ENCODE peak calls at places on chromosomes 4 and X, in six cellular contexts. One of them, this sample, is unnamed.

GRCh38 chrX:38166478-38167083 is 54.1 kb downstream of the SRPX start:
- DNase-seq in GM12878: no peak
- DNase-seq in K562: peak
- DNase-seq in endothelial cell of umbilical vein: peak
- DNase-seq in HepG2: peak
- DNase-seq in A549: peak
- DNase-seq in this sample: peak

GRCh38 chr4:102815981-102816380 is 11.4 kb downstream of the UBE2D3 start:
- DNase-seq in endothelial cell of umbilical vein: peak
- DNase-seq in GM12878: no peak
- DNase-seq in K562: no peak
- DNase-seq in HepG2: peak
- DNase-seq in A549: peak
- DNase-seq in this sample: no peak

GRCh38 chr4:112717856-112718255 is 80.9 kb downstream of the LARP7 start:
- DNase-seq in A549: no peak
- DNase-seq in HepG2: no peak
- DNase-seq in K562: no peak
- DNase-seq in endothelial cell of umbilical vein: no peak
- DNase-seq in GM12878: no peak
- DNase-seq in this sample: no peak

GRCh38 chrX:1914606-1915365 is 299.9 kb downstream of the ASMT start:
- DNase-seq in GM12878: no peak
- DNase-seq in K562: no peak
- DNase-seq in endothelial cell of umbilical vein: no peak
- DNase-seq in HepG2: no peak
- DNase-seq in A549: no peak
- DNase-seq in this sample: no peak

GRCh38 chr4:153486281-153487151 is 20.4 kb downstream of the TMEM131L start:
- DNase-seq in HepG2: peak
- DNase-seq in endothelial cell of umbilical vein: peak
- DNase-seq in K562: no peak
- DNase-seq in GM12878: no peak
- DNase-seq in A549: peak
- DNase-seq in this sample: no peak

GRCh38 chr4:48762408-48762807 is 17.7 kb downstream of the FRYL start:
- DNase-seq in endothelial cell of umbilical vein: no peak
- DNase-seq in K562: no peak
- DNase-seq in HepG2: no peak
- DNase-seq in GM12878: no peak
- DNase-seq in A549: no peak
- DNase-seq in this sample: no peak

GRCh38 chr4:13528823-13529129 is 15.5 kb downstream of the NKX3-2 start:
- DNase-seq in K562: no peak
- DNase-seq in HepG2: no peak
- DNase-seq in A549: no peak
- DNase-seq in GM12878: no peak
- DNase-seq in endothelial cell of umbilical vein: no peak
- DNase-seq in this sample: no peak

GRCh38 chr4:43456383-43456782 is 563.9 kb downstream of the GRXCR1 start:
- DNase-seq in HepG2: no peak
- DNase-seq in K562: no peak
- DNase-seq in endothelial cell of umbilical vein: peak
- DNase-seq in A549: no peak
- DNase-seq in GM12878: no peak
- DNase-seq in this sample: no peak

GRCh38 chrX:87525771-87526229 is 8.2 kb downstream of the KLHL4 start:
- DNase-seq in HepG2: no peak
- DNase-seq in A549: peak
- DNase-seq in endothelial cell of umbilical vein: peak
- DNase-seq in GM12878: no peak
- DNase-seq in K562: peak
- DNase-seq in this sample: peak

GRCh38 chrX:69369999-69370398 is 134.1 kb upstream of the NALF2 start:
- DNase-seq in HepG2: no peak
- DNase-seq in K562: no peak
- DNase-seq in endothelial cell of umbilical vein: no peak
- DNase-seq in GM12878: no peak
- DNase-seq in A549: no peak
- DNase-seq in this sample: no peak

GRCh38 chrX:67583171-67583570 is 39.4 kb downstream of the AR start:
- DNase-seq in endothelial cell of umbilical vein: no peak
- DNase-seq in K562: no peak
- DNase-seq in A549: no peak
- DNase-seq in GM12878: no peak
- DNase-seq in HepG2: no peak
- DNase-seq in this sample: no peak

GRCh38 chrX:130524476-130525194 is 122.8 kb downstream of the RBMX2 start:
- DNase-seq in K562: no peak
- DNase-seq in A549: no peak
- DNase-seq in endothelial cell of umbilical vein: no peak
- DNase-seq in GM12878: no peak
- DNase-seq in HepG2: no peak
- DNase-seq in this sample: no peak

GRCh38 chr4:118957683-118958082 is 69.0 kb downstream of the SYNPO2 start:
- DNase-seq in endothelial cell of umbilical vein: no peak
- DNase-seq in HepG2: no peak
- DNase-seq in GM12878: no peak
- DNase-seq in K562: no peak
- DNase-seq in A549: no peak
- DNase-seq in this sample: no peak

GRCh38 chrX:154734101-154734781 is 16.6 kb downstream of the GAB3 start:
- DNase-seq in endothelial cell of umbilical vein: peak
- DNase-seq in K562: no peak
- DNase-seq in HepG2: no peak
- DNase-seq in GM12878: no peak
- DNase-seq in A549: no peak
- DNase-seq in this sample: peak

GRCh38 chr4:13816472-13816871 is 188.9 kb upstream of the BOD1L1 start:
- DNase-seq in endothelial cell of umbilical vein: no peak
- DNase-seq in A549: no peak
- DNase-seq in HepG2: no peak
- DNase-seq in GM12878: no peak
- DNase-seq in K562: no peak
- DNase-seq in this sample: no peak

GRCh38 chrX:50988649-50989048 is 78.1 kb downstream of the BMP15 start:
- DNase-seq in A549: peak
- DNase-seq in endothelial cell of umbilical vein: peak
- DNase-seq in HepG2: no peak
- DNase-seq in K562: peak
- DNase-seq in GM12878: no peak
- DNase-seq in this sample: peak

GRCh38 chr4:126448093-126448820 is 1133.5 kb downstream of the FAT4 start:
- DNase-seq in endothelial cell of umbilical vein: no peak
- DNase-seq in A549: no peak
- DNase-seq in K562: no peak
- DNase-seq in GM12878: no peak
- DNase-seq in HepG2: no peak
- DNase-seq in this sample: no peak

GRCh38 chr4:2367626-2368025 is 50.8 kb downstream of the ZFYVE28 start:
- DNase-seq in endothelial cell of umbilical vein: no peak
- DNase-seq in A549: no peak
- DNase-seq in GM12878: no peak
- DNase-seq in HepG2: no peak
- DNase-seq in K562: no peak
- DNase-seq in this sample: no peak

GRCh38 chr4:142719854-142720541 is 126.1 kb downstream of the INPP4B start:
- DNase-seq in K562: no peak
- DNase-seq in GM12878: no peak
- DNase-seq in endothelial cell of umbilical vein: peak
- DNase-seq in HepG2: no peak
- DNase-seq in A549: peak
- DNase-seq in this sample: peak

GRCh38 chr4:186068581-186069402 is at the start of gene TLR3:
- DNase-seq in GM12878: no peak
- DNase-seq in endothelial cell of umbilical vein: peak
- DNase-seq in A549: no peak
- DNase-seq in HepG2: no peak
- DNase-seq in K562: no peak
- DNase-seq in this sample: peak

GRCh38 chr4:61200991-61201526 is 933 bp downstream of the ADGRL3 start:
- DNase-seq in endothelial cell of umbilical vein: no peak
- DNase-seq in HepG2: no peak
- DNase-seq in A549: no peak
- DNase-seq in GM12878: no peak
- DNase-seq in K562: no peak
- DNase-seq in this sample: no peak

GRCh38 chrX:48046846-48047245 is 24.6 kb downstream of the ZNF630 start:
- DNase-seq in HepG2: no peak
- DNase-seq in A549: no peak
- DNase-seq in K562: no peak
- DNase-seq in endothelial cell of umbilical vein: no peak
- DNase-seq in GM12878: no peak
- DNase-seq in this sample: no peak
- TF ChIP-seq MYC in HepG2: no peak
- TF ChIP-seq MYC in A549: no peak
- TF ChIP-seq MYC in K562: no peak
- TF ChIP-seq MYC in endothelial cell of umbilical vein: no peak
- TF ChIP-seq MYC in GM12878: no peak
- TF ChIP-seq MYC in this sample: no peak

GRCh38 chrX:45769919-45770582 is 569.4 kb upstream of the DIPK2B start:
- DNase-seq in GM12878: peak
- DNase-seq in K562: peak
- DNase-seq in endothelial cell of umbilical vein: peak
- DNase-seq in HepG2: peak
- DNase-seq in A549: peak
- DNase-seq in this sample: peak
- TF ChIP-seq POLR2A in GM12878: peak
- TF ChIP-seq POLR2A in K562: no peak
- TF ChIP-seq POLR2A in endothelial cell of umbilical vein: peak
- TF ChIP-seq POLR2A in HepG2: no peak
- TF ChIP-seq POLR2A in A549: no peak
- TF ChIP-seq POLR2A in this sample: peak

DNA sequence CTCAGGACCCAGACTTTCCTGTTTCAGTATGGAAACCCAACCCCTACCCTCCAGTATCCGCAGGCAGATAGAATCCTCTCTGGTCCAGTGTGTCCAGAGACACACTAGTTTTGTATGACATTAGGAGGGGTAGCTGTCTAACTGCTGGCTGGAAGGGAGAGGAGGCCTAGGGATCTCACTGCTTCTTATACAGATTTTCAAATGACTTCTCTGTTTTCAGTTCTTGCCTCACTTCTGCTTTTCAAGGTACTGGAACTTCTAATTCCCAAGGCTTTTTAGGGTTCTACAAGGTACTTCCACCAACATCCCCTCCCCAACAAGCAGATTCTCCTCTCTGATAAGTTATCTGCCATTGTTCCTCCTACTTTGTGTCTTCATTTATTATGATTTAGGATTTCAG is 6.1 kb downstream of the SGCB start:
- DNase-seq in A549: no peak
- DNase-seq in HepG2: no peak
- DNase-seq in endothelial cell of umbilical vein: no peak
- DNase-seq in GM12878: no peak
- DNase-seq in K562: no peak
- DNase-seq in this sample: no peak
- H3K4me3 ChIP-seq in A549: no peak
- H3K4me3 ChIP-seq in HepG2: no peak
- H3K4me3 ChIP-seq in endothelial cell of umbilical vein: no peak
- H3K4me3 ChIP-seq in GM12878: no peak
- H3K4me3 ChIP-seq in K562: no peak
- H3K4me3 ChIP-seq in this sample: no peak

GRCh38 chr4:133800966-133801365 is 400.6 kb downstream of the PABPC4L start:
- DNase-seq in A549: no peak
- DNase-seq in HepG2: no peak
- DNase-seq in endothelial cell of umbilical vein: no peak
- DNase-seq in K562: no peak
- DNase-seq in GM12878: no peak
- DNase-seq in this sample: no peak
- TF ChIP-seq MYC in A549: no peak
- TF ChIP-seq MYC in HepG2: no peak
- TF ChIP-seq MYC in endothelial cell of umbilical vein: no peak
- TF ChIP-seq MYC in K562: no peak
- TF ChIP-seq MYC in GM12878: no peak
- TF ChIP-seq MYC in this sample: no peak

DNA sequence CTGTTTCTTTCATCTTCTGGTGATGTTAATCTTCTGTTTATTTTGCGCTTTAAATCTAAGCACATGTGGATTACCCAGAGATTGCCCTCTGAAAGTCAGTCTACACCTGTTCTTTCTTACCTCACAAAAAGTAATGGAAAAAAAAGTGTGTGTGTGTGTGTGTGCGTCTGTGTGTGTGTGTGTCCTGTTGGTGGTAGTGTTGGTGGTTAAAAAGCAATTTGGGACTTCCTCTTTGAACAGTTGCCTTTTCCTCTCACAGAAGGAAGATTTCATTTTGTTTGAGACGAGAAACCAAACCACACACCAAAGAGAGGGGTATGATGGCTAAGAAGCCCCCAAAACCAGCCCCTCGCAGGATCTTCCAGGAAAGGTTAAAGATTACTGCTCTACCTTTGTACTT is at the start of gene STAP1:
- DNase-seq in HepG2: no peak
- DNase-seq in A549: no peak
- DNase-seq in endothelial cell of umbilical vein: no peak
- DNase-seq in K562: no peak
- DNase-seq in GM12878: no peak
- DNase-seq in this sample: peak
- TF ChIP-seq POLR2A in HepG2: no peak
- TF ChIP-seq POLR2A in A549: no peak
- TF ChIP-seq POLR2A in endothelial cell of umbilical vein: no peak
- TF ChIP-seq POLR2A in K562: no peak
- TF ChIP-seq POLR2A in GM12878: no peak
- TF ChIP-seq POLR2A in this sample: no peak

This sample was measured in NB4.